ENCODE peak calls at places on chromosomes 11 and 22, in ten cellular contexts. I is heart left ventricle; H is cardiac muscle cell; Z is right atrium auricular region; R is cardiac fibroblast; V is adrenal gland; M is GM12878; L is MG63; N is CD8-positive, alpha-beta memory T cell; O is AG10803. D is an unnamed sample.

GRCh38 chr22:41576877-41577276 is 12.8 kb downstream of the PMM1 start:
- DNase-seq in I (peak; percentile 73), H (peak; percentile 48), Z (no peak), R (peak; percentile 60), V (peak; percentile 71), M (no peak), L (peak; percentile 33), N (no peak), O (peak; percentile 40), D (peak; percentile 47)

GRCh38 chr22:24128631-24129601 is 52.4 kb upstream of the SUSD2 start:
- DNase-seq in I (no peak), H (no peak), Z (no peak), R (no peak), V (no peak), M (no peak), L (no peak), N (no peak), O (no peak), D (no peak)

GRCh38 chr22:36363378-36363931 is 24.3 kb downstream of the MYH9 start:
- DNase-seq in I (no peak), H (no peak), Z (no peak), R (no peak), V (no peak), M (no peak), L (no peak), N (no peak), O (no peak), D (no peak)

GRCh38 chr22:39524089-39524752 is 3.9 kb downstream of the ATF4 start:
- DNase-seq in I (no peak), H (no peak), Z (no peak), R (no peak), V (no peak), M (no peak), L (no peak), N (no peak), O (no peak), D (no peak)

GRCh38 chr11:70505331-70505731 is 107.0 kb downstream of the CTTN start:
- DNase-seq in I (peak; percentile 7), H (no peak), Z (no peak), R (no peak), V (no peak), M (no peak), L (no peak), N (no peak), O (no peak), D (no peak)

GRCh38 chr11:19821412-19821875 is 108.8 kb downstream of the NAV2 start:
- DNase-seq in I (no peak), H (no peak), Z (no peak), R (no peak), V (no peak), M (no peak), L (no peak), N (no peak), O (no peak), D (no peak)

GRCh38 chr11:20835561-20835960 is 166.2 kb downstream of the NELL1 start:
- DNase-seq in I (no peak), H (no peak), Z (no peak), R (no peak), V (no peak), M (no peak), L (no peak), N (no peak), O (no peak), D (no peak)

GRCh38 chr22:26522012-26522411 is 9.7 kb upstream of the TFIP11 start:
- DNase-seq in I (no peak), H (no peak), Z (no peak), R (no peak), V (no peak), M (no peak), L (no peak), N (no peak), O (no peak), D (no peak)

GRCh38 chr11:9280655-9281301 is 15.6 kb upstream of the DENND5A start:
- DNase-seq in I (no peak), H (peak; percentile 78), Z (peak; percentile 51), R (peak; percentile 74), V (no peak), M (peak; percentile 58), L (no peak), N (no peak), O (peak; percentile 58), D (no peak)

GRCh38 chr11:117572129-117572528 is 224.9 kb downstream of the DSCAML1 start:
- DNase-seq in I (no peak), H (peak; percentile 2), Z (no peak), R (no peak), V (no peak), M (no peak), L (no peak), N (no peak), O (no peak), D (no peak)

GRCh38 chr22:49310354-49310753 is 517.3 kb downstream of the BRD1 start:
- DNase-seq in I (no peak), H (no peak), Z (peak; percentile 9), R (no peak), V (peak; percentile 2), M (no peak), L (no peak), N (no peak), O (no peak), D (peak; percentile 28)

GRCh38 chr11:61195710-61196109 is 7.6 kb upstream of the PGA3 start:
- DNase-seq in I (no peak), H (no peak), Z (no peak), R (no peak), V (no peak), M (no peak), L (no peak), N (no peak), O (no peak), D (no peak)

GRCh38 chr11:116122697-116123472 is 618.7 kb upstream of the CADM1 start:
- DNase-seq in I (no peak), H (no peak), Z (peak; percentile 36), R (no peak), V (no peak), M (no peak), L (no peak), N (no peak), O (no peak), D (no peak)

GRCh38 chr11:66974724-66975402 is at the start of gene C11orf86:
- DNase-seq in I (no peak), H (no peak), Z (no peak), R (no peak), V (no peak), M (no peak), L (no peak), N (no peak), O (no peak), D (no peak)

GRCh38 chr11:125627236-125627910 is 2.4 kb downstream of the CHEK1 start:
- DNase-seq in I (no peak), H (no peak), Z (no peak), R (peak; percentile 6), V (no peak), M (no peak), L (no peak), N (no peak), O (no peak), D (no peak)
- H3K4me3 ChIP-seq in I (no peak overlapping the region), H (peak overlapping the region; percentile 55), Z (no peak overlapping the region), R (peak overlapping the region; percentile 84), V (no peak overlapping the region), M (peak overlapping the region; percentile 81), L (peak overlapping the region; percentile 69), N (peak overlapping the region; percentile 95), O (peak overlapping the region; percentile 86), D (no peak overlapping the region)

GRCh38 chr11:43558556-43559127 is 121.9 kb upstream of the HSD17B12 start:
- DNase-seq in I (no peak), H (no peak), Z (no peak), R (no peak), V (no peak), M (no peak), L (no peak), N (no peak), O (no peak), D (no peak)

GRCh38 chr11:43556892-43557291 is 123.6 kb upstream of the HSD17B12 start:
- DNase-seq in I (no peak), H (no peak), Z (no peak), R (no peak), V (no peak), M (no peak), L (no peak), N (no peak), O (no peak), D (no peak)

GRCh38 chr11:43556269-43556668 is 124.3 kb upstream of the HSD17B12 start:
- DNase-seq in I (no peak), H (no peak), Z (no peak), R (no peak), V (no peak), M (no peak), L (no peak), N (no peak), O (no peak), D (no peak)

GRCh38 chr11:43558056-43558455 is 122.5 kb upstream of the HSD17B12 start:
- DNase-seq in I (no peak), H (no peak), Z (no peak), R (no peak), V (no peak), M (no peak), L (no peak), N (no peak), O (no peak), D (no peak)

GRCh38 chr11:43557553-43558031 is 122.9 kb upstream of the HSD17B12 start:
- DNase-seq in I (no peak), H (no peak), Z (no peak), R (peak; percentile 19), V (no peak), M (no peak), L (no peak), N (no peak), O (no peak), D (no peak)
- H3K4me3 ChIP-seq in I (no peak overlapping the region), H (peak overlapping the region; percentile 33), Z (no peak overlapping the region), R (no peak overlapping the region), V (no peak overlapping the region), M (no peak overlapping the region), L (no peak overlapping the region), N (no peak overlapping the region), O (no peak overlapping the region), D (no peak overlapping the region)

DNA sequence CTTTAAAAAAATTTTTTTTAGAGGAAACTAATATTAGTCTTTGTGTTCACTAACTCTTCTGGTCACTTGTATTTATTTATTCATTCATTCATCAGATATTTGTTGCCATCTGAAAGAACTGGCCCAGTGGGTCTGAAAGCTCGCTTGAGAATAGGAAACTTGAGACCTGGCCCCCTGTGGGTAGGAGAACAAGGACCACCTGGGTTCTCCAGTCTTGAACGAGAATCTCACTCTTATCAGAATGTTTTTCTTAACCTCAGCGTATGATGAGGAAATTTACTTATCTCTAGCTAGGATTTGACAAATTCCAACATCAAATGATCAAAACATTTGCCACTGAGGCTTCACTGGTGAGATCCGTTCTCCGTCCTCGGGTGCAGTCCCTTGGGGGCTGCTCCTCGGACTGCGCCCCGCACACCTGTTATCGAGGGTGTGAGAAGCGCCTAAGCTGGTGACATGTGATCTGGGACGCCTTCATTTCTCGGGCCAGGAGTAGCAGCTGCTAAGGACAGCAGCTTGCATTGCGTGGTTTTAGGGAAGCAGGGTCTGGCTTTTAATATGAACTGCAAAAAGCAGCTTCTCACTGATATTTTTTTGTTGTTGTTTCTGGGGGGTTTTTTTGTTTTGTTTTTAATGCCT is 6.3 kb downstream of the C22orf31 start:
- DNase-seq in I (no peak), H (no peak), Z (no peak), R (no peak), V (no peak), M (no peak), L (no peak), N (no peak), O (no peak), D (no peak)
- H3K4me3 ChIP-seq in I (no peak overlapping the region), H (no peak overlapping the region), Z (no peak overlapping the region), R (no peak overlapping the region), V (no peak overlapping the region), M (no peak overlapping the region), L (no peak overlapping the region), N (no peak overlapping the region), O (no peak overlapping the region), D (no peak overlapping the region)

GRCh38 chr11:43988040-43988793 is 45.8 kb downstream of the C11orf96 start:
- DNase-seq in I (no peak), H (peak; percentile 56), Z (no peak), R (peak; percentile 45), V (no peak), M (no peak), L (no peak), N (no peak), O (no peak), D (no peak)
- H3K4me3 ChIP-seq in I (no peak overlapping the region), H (no peak overlapping the region), Z (no peak overlapping the region), R (no peak overlapping the region), V (no peak overlapping the region), M (no peak overlapping the region), L (no peak overlapping the region), N (no peak overlapping the region), O (no peak overlapping the region), D (no peak overlapping the region)

D was measured in tibial artery.